ENCODE peak calls at places on chromosomes 6 and 20, in six cellular contexts. W, F, G, D, V and K are unnamed samples.

GRCh38 chr6:40128149-40128548 is 193.9 kb upstream of the MOCS1 start:
- DNase-seq in W (no peak), F (no peak), G (no peak), D (no peak), V (no peak), K (no peak)

GRCh38 chr20:10047427-10047826 is 12.6 kb downstream of the ANKEF1 start:
- DNase-seq in W (peak; percentile 30), F (no peak), G (no peak), D (no peak), V (peak; percentile 4), K (peak; percentile 27)

GRCh38 chr20:62156592-62157386 is 13.2 kb downstream of the SS18L1 start:
- DNase-seq in W (peak; percentile 34), F (peak; percentile 82), G (no peak), D (peak; percentile 46), V (peak; percentile 69), K (peak; percentile 96)

GRCh38 chr20:41697861-41698559 is 79.8 kb upstream of the CHD6 start:
- DNase-seq in W (peak; percentile 70), F (peak; percentile 51), G (no peak), D (no peak), V (peak; percentile 63), K (peak; percentile 50)

GRCh38 chr20:4661191-4661590 is 60.5 kb upstream of the PRND start:
- DNase-seq in W (no peak), F (no peak), G (no peak), D (no peak), V (no peak), K (no peak)

GRCh38 chr20:59939879-59940128 is 301 bp downstream of the PPP1R3D start:
- DNase-seq in W (no peak), F (no peak), G (no peak), D (no peak), V (peak; percentile 59), K (peak; percentile 67)

GRCh38 chr6:26537160-26537845 is 863 bp upstream of the HMGN4 start:
- DNase-seq in W (peak; percentile 97), F (peak; percentile 95), G (peak; percentile 90), D (peak; percentile 92), V (peak; percentile 95), K (peak; percentile 78)

GRCh38 chr6:27177454-27178000 is 70.0 kb upstream of the PRSS16 start:
- DNase-seq in W (peak; percentile 88), F (peak; percentile 92), G (peak; percentile 79), D (peak; percentile 87), V (peak; percentile 95), K (peak; percentile 72)

GRCh38 chr6:65004283-65004682 is 702.7 kb downstream of the EYS start:
- DNase-seq in W (no peak), F (no peak), G (no peak), D (no peak), V (no peak), K (no peak)

GRCh38 chr6:165468836-165469235 is 159.4 kb upstream of the C6orf118 start:
- DNase-seq in W (peak; percentile 43), F (no peak), G (no peak), D (no peak), V (no peak), K (no peak)

GRCh38 chr6:165468361-165468760 is 159.0 kb upstream of the C6orf118 start:
- DNase-seq in W (peak; percentile 78), F (no peak), G (peak; percentile 35), D (no peak), V (no peak), K (no peak)

GRCh38 chr6:165469483-165469882 is 160.1 kb upstream of the C6orf118 start:
- DNase-seq in W (no peak), F (no peak), G (no peak), D (no peak), V (no peak), K (no peak)
- H3K9me3 ChIP-seq in W (no peaks in the 10 kb centered on the region), F (no peaks in the 10 kb centered on the region), G (peaks cover 2% of the 10 kb centered on the region), D (no peaks in the 10 kb centered on the region), V (no peaks in the 10 kb centered on the region), K (peaks cover 3% of the 10 kb centered on the region)

DNA sequence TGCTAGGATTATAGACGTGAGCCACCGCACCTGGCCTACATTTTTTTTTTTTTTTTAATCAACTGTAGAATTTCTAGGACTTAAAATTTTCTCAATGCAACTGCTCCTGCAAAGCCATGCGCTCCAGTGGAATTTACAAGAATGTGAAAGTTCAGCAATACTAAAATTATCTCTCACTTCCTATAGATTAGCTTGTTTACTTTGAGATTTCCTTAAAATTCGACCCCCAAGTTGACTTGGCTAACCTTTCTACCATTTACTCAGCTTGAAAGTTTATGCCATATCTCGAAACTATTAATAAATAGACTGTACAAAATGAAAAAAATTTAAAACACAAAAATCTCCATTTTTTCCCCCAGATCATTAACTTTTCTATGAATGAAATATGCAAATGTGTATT is 64.3 kb downstream of the ZBTB2 start:
- DNase-seq in W (no peak), F (no peak), G (no peak), D (no peak), V (no peak), K (no peak)
- H3K4me3 ChIP-seq in W (peak overlapping the region; percentile 89), F (no peak overlapping the region), G (no peak overlapping the region), D (peak overlapping the region; percentile 60), V (no peak overlapping the region), K (no peak overlapping the region)

GRCh38 chr6:44507014-44507413 is 119.5 kb downstream of the CDC5L start:
- DNase-seq in W (no peak), F (no peak), G (no peak), D (no peak), V (no peak), K (no peak)

GRCh38 chr6:44505751-44506150 is 118.2 kb downstream of the CDC5L start:
- DNase-seq in W (no peak), F (no peak), G (no peak), D (no peak), V (no peak), K (no peak)

GRCh38 chr6:44504321-44504761 is 116.8 kb downstream of the CDC5L start:
- DNase-seq in W (no peak), F (no peak), G (no peak), D (no peak), V (no peak), K (no peak)

GRCh38 chr6:44500074-44500473 is 112.6 kb downstream of the CDC5L start:
- DNase-seq in W (no peak), F (no peak), G (no peak), D (no peak), V (no peak), K (no peak)

DNA sequence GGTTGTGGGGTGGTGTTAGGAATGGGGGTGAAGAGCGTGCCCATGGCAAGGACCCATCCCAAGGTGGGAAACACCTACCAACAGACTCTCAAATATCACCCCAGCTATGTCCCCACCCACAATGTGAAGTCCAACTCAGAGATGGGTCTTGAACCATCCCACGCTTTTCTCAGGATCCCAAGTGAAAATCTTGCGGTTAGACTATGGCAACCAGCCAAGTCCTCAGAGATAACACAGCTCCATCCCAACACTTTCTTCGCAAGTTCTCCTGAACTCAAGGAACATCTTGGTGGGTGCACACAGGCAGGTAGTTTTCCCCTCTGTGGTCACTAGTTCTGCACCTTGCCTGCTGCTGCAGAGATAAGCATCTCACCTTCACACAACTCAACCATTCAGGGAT is 116.0 kb downstream of the CDC5L start:
- DNase-seq in W (no peak), F (no peak), G (no peak), D (no peak), V (no peak), K (no peak)
- H3K9me2 ChIP-seq in W (peaks cover 4% of the 10 kb centered on the region), F (no peaks in the 10 kb centered on the region), G (no peaks in the 10 kb centered on the region), D (no peaks in the 10 kb centered on the region), V (no peaks in the 10 kb centered on the region), K (no peaks in the 10 kb centered on the region)

DNA sequence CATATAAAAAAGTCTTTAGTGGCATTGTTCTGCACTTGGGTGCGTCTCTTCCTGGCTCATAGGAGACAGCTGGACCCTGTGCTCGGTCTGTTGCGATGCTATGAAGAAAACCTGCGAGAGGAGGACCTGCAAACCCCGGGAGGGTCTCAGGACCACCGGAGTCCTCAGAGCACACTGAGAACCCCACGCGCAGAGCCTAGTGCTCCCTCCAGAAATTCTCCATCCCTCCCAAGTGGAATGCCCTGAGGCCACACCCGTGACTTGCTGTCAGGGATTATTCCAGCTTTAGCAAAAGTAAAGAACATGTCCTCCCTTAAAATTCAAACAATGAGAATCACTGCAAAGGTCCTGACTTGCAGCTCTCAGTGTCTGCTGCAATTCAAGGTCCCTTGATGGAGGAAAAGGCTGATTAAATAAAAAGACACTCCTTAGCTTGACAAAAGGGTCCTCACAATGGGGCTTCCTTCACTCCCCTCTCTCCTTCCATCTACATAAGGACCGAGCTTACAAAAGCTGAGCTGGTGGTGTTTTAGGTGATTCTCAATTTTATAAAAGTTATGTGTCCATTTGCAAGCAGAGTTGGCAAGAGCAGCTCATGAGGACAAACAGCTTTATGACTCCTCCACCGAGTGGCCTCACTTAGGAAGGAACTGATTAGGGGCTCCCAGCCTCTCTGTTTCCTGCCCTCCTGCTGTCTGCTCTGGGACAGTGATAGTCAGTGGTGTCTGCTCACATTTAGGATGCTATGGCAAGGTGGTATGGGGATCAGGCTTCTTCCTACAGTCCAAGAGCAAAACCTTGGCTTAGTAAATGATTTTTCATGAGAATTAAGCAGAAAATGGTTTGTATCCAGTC is 97.0 kb downstream of the RAMACL start:
- DNase-seq in W (no peak), F (no peak), G (no peak), D (no peak), V (no peak), K (no peak)
- H3K9me3 ChIP-seq in W (no peaks in the 10 kb centered on the region), F (no peaks in the 10 kb centered on the region), G (no peaks in the 10 kb centered on the region), D (no peaks in the 10 kb centered on the region), V (no peaks in the 10 kb centered on the region), K (no peaks in the 10 kb centered on the region)

GRCh38 chr6:158013904-158014504 is 32.3 kb downstream of the SYNJ2 start:
- DNase-seq in W (no peak), F (no peak), G (no peak), D (no peak), V (no peak), K (no peak)
- H3K4me3 ChIP-seq in W (no peak overlapping the region), F (no peak overlapping the region), G (no peak overlapping the region), D (no peak overlapping the region), V (no peak overlapping the region), K (no peak overlapping the region)

GRCh38 chr20:64247312-64247627 is 8.3 kb upstream of the PCMTD2 start:
- DNase-seq in W (no peak), F (no peak), G (no peak), D (no peak), V (no peak), K (no peak)
- H3K9me2 ChIP-seq in W (no peaks in the 10 kb centered on the region), F (no peaks in the 10 kb centered on the region), G (no peaks in the 10 kb centered on the region), D (no peaks in the 10 kb centered on the region), V (no peaks in the 10 kb centered on the region), K (no peaks in the 10 kb centered on the region)

GRCh38 chr6:159473435-159473834 is 219.6 kb downstream of the SOD2 start:
- DNase-seq in W (no peak), F (no peak), G (no peak), D (no peak), V (no peak), K (no peak)
- H3K9me3 ChIP-seq in W (no peaks in the 10 kb centered on the region), F (no peaks in the 10 kb centered on the region), G (no peaks in the 10 kb centered on the region), D (no peaks in the 10 kb centered on the region), V (no peaks in the 10 kb centered on the region), K (no peaks in the 10 kb centered on the region)

DNA sequence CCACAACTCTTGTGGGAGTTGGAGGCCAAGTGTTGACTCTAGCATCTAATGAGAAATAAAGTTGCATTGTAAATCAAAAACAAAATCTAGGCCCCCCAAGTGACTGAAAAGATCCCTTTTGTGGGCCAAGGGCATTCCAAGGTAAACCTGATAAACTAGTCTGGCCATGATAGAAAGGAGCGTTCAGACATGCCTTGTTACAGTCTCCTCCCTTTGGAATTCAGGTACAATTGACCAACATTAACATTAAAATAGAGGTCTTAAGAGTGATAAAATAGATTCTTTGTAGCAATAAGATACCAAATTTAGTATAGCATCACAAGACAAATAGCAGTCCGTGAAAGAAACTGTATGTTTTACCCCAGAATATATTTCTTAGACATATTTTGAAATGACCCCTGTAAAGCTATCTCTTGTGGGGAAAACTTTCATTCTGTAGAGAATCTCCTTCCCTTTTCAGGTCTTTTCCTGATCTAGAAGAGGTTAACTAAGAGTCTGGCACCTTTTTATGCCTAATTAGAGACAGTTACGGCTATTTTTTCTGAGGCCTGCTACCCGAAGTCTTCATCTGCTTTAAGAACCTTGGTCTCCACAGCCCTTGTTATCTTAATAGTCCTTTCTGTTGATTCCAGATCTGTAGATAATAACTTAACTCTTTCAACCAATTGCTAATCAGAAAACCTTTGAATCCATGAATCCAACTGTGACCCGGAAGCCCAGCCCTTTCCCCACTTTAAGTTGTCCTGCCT is 495.4 kb upstream of the MMS22L start:
- DNase-seq in W (no peak), F (no peak), G (no peak), D (no peak), V (no peak), K (no peak)
- H3K4me3 ChIP-seq in W (no peak overlapping the region), F (no peak overlapping the region), G (no peak overlapping the region), D (no peak overlapping the region), V (no peak overlapping the region), K (no peak overlapping the region)